ENCODE peak calls at places on chromosomes 11 and 22, in four cellular contexts. Z is fibroblast of villous mesenchyme, J is T-helper 2 cell, F is Right ventricle myocardium inferior. K is an unnamed sample.

GRCh38 chr11:126843096-126843495 is 157.5 kb downstream of the KIRREL3 start:
- DNase-seq in Z (no peak), J (no peak), F (no peak), K (no peak)

GRCh38 chr11:43497144-43497543 is 138.4 kb downstream of the TTC17 start:
- DNase-seq in Z (no peak), J (no peak), F (no peak), K (no peak)

GRCh38 chr22:40727607-40728325 is 48.5 kb downstream of the MCHR1 start:
- DNase-seq in Z (no peak), J (no peak), F (no peak), K (no peak)

GRCh38 chr22:22920104-22920654 is 32.6 kb downstream of the IGLL5 start:
- DNase-seq in Z (no peak), J (no peak), F (no peak), K (no peak)

GRCh38 chr11:87529486-87529885 is 491.8 kb downstream of the TMEM135 start:
- DNase-seq in Z (no peak), J (no peak), F (no peak), K (no peak)

GRCh38 chr11:102289510-102290078 is 27.7 kb upstream of the BIRC3 start:
- DNase-seq in Z (peak), J (no peak), F (no peak), K (no peak)

GRCh38 chr11:126403039-126403438 is 47.6 kb downstream of the ST3GAL4 start:
- DNase-seq in Z (no peak), J (no peak), F (no peak), K (no peak)

GRCh38 chr11:122287401-122287800 is 171.4 kb upstream of the BLID start:
- DNase-seq in Z (no peak), J (no peak), F (no peak), K (no peak)

GRCh38 chr11:816433-816779 is 2.3 kb upstream of the PNPLA2 start:
- DNase-seq in Z (no peak), J (no peak), F (no peak), K (no peak)

GRCh38 chr11:15747671-15748070 is 608.7 kb downstream of the SOX6 start:
- DNase-seq in Z (peak), J (no peak), F (no peak), K (no peak)

GRCh38 chr22:27466229-27466628 is 335.3 kb downstream of the MN1 start:
- DNase-seq in Z (no peak), J (no peak), F (no peak), K (no peak)

GRCh38 chr11:92451081-92451480 is 226.5 kb downstream of the FAT3 start:
- DNase-seq in Z (no peak), J (no peak), F (no peak), K (no peak)

GRCh38 chr22:50255607-50256006 is 4.5 kb upstream of the HDAC10 start:
- DNase-seq in Z (no peak), J (no peak), F (no peak), K (no peak)

GRCh38 chr11:31529701-31530100 is 20.1 kb downstream of the ELP4 start:
- DNase-seq in Z (no peak), J (no peak), F (no peak), K (no peak)

GRCh38 chr11:92941676-92942571 is 27.5 kb upstream of the MTNR1B start:
- DNase-seq in Z (peak), J (no peak), F (no peak), K (no peak)

GRCh38 chr11:120331301-120331966 is 4.8 kb upstream of the ARHGEF12 start:
- DNase-seq in Z (peak), J (no peak), F (no peak), K (no peak)

GRCh38 chr22:23306438-23306921 is 126.2 kb downstream of the BCR start:
- DNase-seq in Z (peak), J (no peak), F (no peak), K (peak)

GRCh38 chr11:2781413-2782274 is 81.8 kb upstream of the KCNQ1OT1 start:
- DNase-seq in Z (peak), J (peak), F (peak), K (no peak)

GRCh38 chr11:101867951-101868350 is 46.9 kb upstream of the CEP126 start:
- DNase-seq in Z (no peak), J (no peak), F (no peak), K (no peak)

GRCh38 chr22:50606126-50606525 is 5.5 kb downstream of the MAPK8IP2 start:
- DNase-seq in Z (no peak), J (no peak), F (no peak), K (peak)

GRCh38 chr11:121426476-121427454 is 25.3 kb upstream of the SORL1 start:
- DNase-seq in Z (no peak), J (peak), F (peak), K (peak)

GRCh38 chr11:105968021-105968697 is 53.9 kb downstream of the MSANTD4 start:
- DNase-seq in Z (peak), J (no peak), F (no peak), K (no peak)

GRCh38 chr22:17655289-17655688 is 16.7 kb downstream of the BCL2L13 start:
- DNase-seq in Z (peak), J (no peak), F (no peak), K (no peak)

GRCh38 chr11:112477929-112478317 is 217.3 kb upstream of the PLET1 start:
- DNase-seq in Z (no peak), J (no peak), F (no peak), K (no peak)

K was measured in kidney.